ENCODE peak calls at places on chromosome 4, in nine cellular contexts. F is G401; E is body of pancreas; K is astrocyte of the spinal cord; R is HepG2; M is GM23248; Z is effector CD4-positive, alpha-beta T cell; W is activated T-cell treated with anti-CD3 and anti-CD28 coated beads for 48 hours; Y is lower lobe of right lung. L is an unnamed sample.

GRCh38 chr4:86264269-86264668 is 95.6 kb downstream of the MAPK10 start:
- DNase-seq in F (no peak), E (no peak), K (no peak), R (no peak), M (no peak), Z (no peak), W (no peak), Y (no peak), L (no peak)

GRCh38 chr4:3409571-3410091 is 32.1 kb upstream of the HGFAC start:
- DNase-seq in F (no peak), E (no peak), K (no peak), R (no peak), M (no peak), Z (no peak), W (no peak), Y (no peak), L (no peak)

GRCh38 chr4:52852696-52853095 is 9.4 kb upstream of the RASL11B start:
- DNase-seq in F (no peak), E (no peak), K (no peak), R (no peak), M (no peak), Z (no peak), W (no peak), Y (no peak), L (no peak)

GRCh38 chr4:111666826-111667360 is 478.4 kb upstream of the FAM241A start:
- DNase-seq in F (no peak), E (no peak), K (no peak), R (no peak), M (no peak), Z (no peak), W (no peak), Y (no peak), L (no peak)

GRCh38 chr4:19213388-19213787 is 1038.3 kb upstream of the SLIT2 start:
- DNase-seq in F (no peak), E (no peak), K (peak; percentile 83), R (no peak), M (no peak), Z (no peak), W (no peak), Y (no peak), L (peak; percentile 73)

GRCh38 chr4:106796866-106797265 is 239.2 kb downstream of the DKK2 start:
- DNase-seq in F (no peak), E (no peak), K (no peak), R (peak; percentile 5), M (no peak), Z (no peak), W (no peak), Y (no peak), L (peak; percentile 7)

GRCh38 chr4:77432702-77433101 is 172.9 kb upstream of the CXCL13 start:
- DNase-seq in F (no peak), E (no peak), K (no peak), R (peak; percentile 5), M (no peak), Z (no peak), W (no peak), Y (no peak), L (peak; percentile 9)

GRCh38 chr4:148854203-148854602 is 412.0 kb upstream of the NR3C2 start:
- DNase-seq in F (no peak), E (no peak), K (no peak), R (no peak), M (no peak), Z (no peak), W (no peak), Y (no peak), L (no peak)

GRCh38 chr4:57355066-57355465 is 244.9 kb upstream of the IGFBP7 start:
- DNase-seq in F (no peak), E (no peak), K (no peak), R (no peak), M (peak; percentile 51), Z (no peak), W (no peak), Y (no peak), L (peak; percentile 28)

GRCh38 chr4:10253765-10254164 is 137.2 kb upstream of the WDR1 start:
- DNase-seq in F (no peak), E (no peak), K (no peak), R (no peak), M (no peak), Z (no peak), W (no peak), Y (no peak), L (no peak)

GRCh38 chr4:169015237-169015636 is 5.2 kb upstream of the CBR4 start:
- DNase-seq in F (no peak), E (peak; percentile 92), K (no peak), R (no peak), M (peak; percentile 19), Z (no peak), W (no peak), Y (no peak), L (no peak)

GRCh38 chr4:21845663-21846062 is 102.9 kb downstream of the KCNIP4 start:
- DNase-seq in F (no peak), E (no peak), K (no peak), R (no peak), M (peak; percentile 74), Z (no peak), W (no peak), Y (no peak), L (peak; percentile 7)

GRCh38 chr4:124931050-124931449 is 218.5 kb upstream of the ANKRD50 start:
- DNase-seq in F (no peak), E (no peak), K (peak; percentile 84), R (no peak), M (no peak), Z (no peak), W (no peak), Y (no peak), L (peak; percentile 80)

GRCh38 chr4:26813698-26814097 is 46.9 kb upstream of the STIM2 start:
- DNase-seq in F (peak; percentile 20), E (peak; percentile 22), K (no peak), R (no peak), M (no peak), Z (no peak), W (no peak), Y (no peak), L (no peak)

GRCh38 chr4:110610620-110610939 is 12.3 kb downstream of the PITX2 start:
- DNase-seq in F (no peak), E (no peak), K (no peak), R (no peak), M (no peak), Z (no peak), W (no peak), Y (no peak), L (no peak)

GRCh38 chr4:75658881-75659280 is 14.3 kb downstream of the G3BP2 start:
- DNase-seq in F (no peak), E (no peak), K (no peak), R (no peak), M (peak; percentile 46), Z (no peak), W (no peak), Y (no peak), L (peak; percentile 18)

GRCh38 chr4:535181-535923 is 36.3 kb downstream of the PIGG start:
- DNase-seq in F (no peak), E (no peak), K (no peak), R (no peak), M (no peak), Z (no peak), W (no peak), Y (peak; percentile 35), L (no peak)

GRCh38 chr4:184384056-184384809 is 90.1 kb downstream of the IRF2 start:
- DNase-seq in F (peak; percentile 20), E (peak; percentile 44), K (peak; percentile 93), R (peak; percentile 86), M (peak; percentile 73), Z (no peak), W (no peak), Y (no peak), L (peak; percentile 72)

L was measured in M059J.